ENCODE peak calls at places on chromosomes 2 and 18, in eight cellular contexts. One of them, this sample, is unnamed.

GRCh38 chr2:219060821-219061791 is at the start of gene IHH:
- DNase-seq in spleen: no peak
- DNase-seq in NCI-H2029: no peak
- DNase-seq in NCI-H1694 treated with DMSO at 0.1 percent for 48 hours: no peak
- DNase-seq in D341Med: peak; percentile 69
- DNase-seq in GM12865: no peak
- DNase-seq in activated naive CD4-positive, alpha-beta T cell: no peak
- DNase-seq in A549: peak; percentile 13
- DNase-seq in this sample: no peak

GRCh38 chr18:41965856-41966255 is 10.8 kb downstream of the PIK3C3 start:
- DNase-seq in spleen: no peak
- DNase-seq in NCI-H2029: no peak
- DNase-seq in NCI-H1694 treated with DMSO at 0.1 percent for 48 hours: no peak
- DNase-seq in D341Med: no peak
- DNase-seq in GM12865: no peak
- DNase-seq in activated naive CD4-positive, alpha-beta T cell: no peak
- DNase-seq in A549: no peak
- DNase-seq in this sample: no peak

GRCh38 chr2:231920366-231920765 is 5.8 kb downstream of the NPPC start:
- DNase-seq in spleen: peak; percentile 56
- DNase-seq in NCI-H2029: no peak
- DNase-seq in NCI-H1694 treated with DMSO at 0.1 percent for 48 hours: no peak
- DNase-seq in D341Med: no peak
- DNase-seq in GM12865: no peak
- DNase-seq in activated naive CD4-positive, alpha-beta T cell: no peak
- DNase-seq in A549: no peak
- DNase-seq in this sample: no peak

GRCh38 chr2:231717281-231718180 is 9.2 kb downstream of the PTMA start:
- DNase-seq in spleen: no peak
- DNase-seq in NCI-H2029: no peak
- DNase-seq in NCI-H1694 treated with DMSO at 0.1 percent for 48 hours: no peak
- DNase-seq in D341Med: peak; percentile 58
- DNase-seq in GM12865: peak; percentile 90
- DNase-seq in activated naive CD4-positive, alpha-beta T cell: no peak
- DNase-seq in A549: peak; percentile 75
- DNase-seq in this sample: no peak

GRCh38 chr2:205721057-205721767 is 38.9 kb downstream of the NRP2 start:
- DNase-seq in spleen: no peak
- DNase-seq in NCI-H2029: no peak
- DNase-seq in NCI-H1694 treated with DMSO at 0.1 percent for 48 hours: peak; percentile 6
- DNase-seq in D341Med: peak; percentile 81
- DNase-seq in GM12865: peak; percentile 30
- DNase-seq in activated naive CD4-positive, alpha-beta T cell: no peak
- DNase-seq in A549: no peak
- DNase-seq in this sample: no peak

GRCh38 chr2:46717733-46718121 is 197.9 kb downstream of the MCFD2 start:
- DNase-seq in spleen: no peak
- DNase-seq in NCI-H2029: no peak
- DNase-seq in NCI-H1694 treated with DMSO at 0.1 percent for 48 hours: no peak
- DNase-seq in D341Med: no peak
- DNase-seq in GM12865: no peak
- DNase-seq in activated naive CD4-positive, alpha-beta T cell: no peak
- DNase-seq in A549: no peak
- DNase-seq in this sample: no peak

GRCh38 chr2:60883896-60884295 is 2.5 kb downstream of the REL start:
- DNase-seq in spleen: no peak
- DNase-seq in NCI-H2029: no peak
- DNase-seq in NCI-H1694 treated with DMSO at 0.1 percent for 48 hours: peak; percentile 18
- DNase-seq in D341Med: no peak
- DNase-seq in GM12865: no peak
- DNase-seq in activated naive CD4-positive, alpha-beta T cell: no peak
- DNase-seq in A549: no peak
- DNase-seq in this sample: no peak

GRCh38 chr2:134333646-134334189 is 79.8 kb downstream of the MGAT5 start:
- DNase-seq in spleen: no peak
- DNase-seq in NCI-H2029: no peak
- DNase-seq in NCI-H1694 treated with DMSO at 0.1 percent for 48 hours: no peak
- DNase-seq in D341Med: no peak
- DNase-seq in GM12865: no peak
- DNase-seq in activated naive CD4-positive, alpha-beta T cell: no peak
- DNase-seq in A549: no peak
- DNase-seq in this sample: no peak

GRCh38 chr2:214069254-214069653 is 341.6 kb upstream of the VWC2L start:
- DNase-seq in spleen: no peak
- DNase-seq in NCI-H2029: no peak
- DNase-seq in NCI-H1694 treated with DMSO at 0.1 percent for 48 hours: no peak
- DNase-seq in D341Med: no peak
- DNase-seq in GM12865: peak; percentile 10
- DNase-seq in activated naive CD4-positive, alpha-beta T cell: no peak
- DNase-seq in A549: peak; percentile 83
- DNase-seq in this sample: peak; percentile 36

GRCh38 chr2:79966882-79967281 is 337.7 kb downstream of the LRRTM1 start:
- DNase-seq in spleen: no peak
- DNase-seq in NCI-H2029: no peak
- DNase-seq in NCI-H1694 treated with DMSO at 0.1 percent for 48 hours: no peak
- DNase-seq in D341Med: no peak
- DNase-seq in GM12865: no peak
- DNase-seq in activated naive CD4-positive, alpha-beta T cell: no peak
- DNase-seq in A549: no peak
- DNase-seq in this sample: no peak

GRCh38 chr2:118202707-118203303 is 114.5 kb downstream of the INSIG2 start:
- DNase-seq in spleen: no peak
- DNase-seq in NCI-H2029: peak; percentile 20
- DNase-seq in NCI-H1694 treated with DMSO at 0.1 percent for 48 hours: peak; percentile 58
- DNase-seq in D341Med: peak; percentile 75
- DNase-seq in GM12865: peak; percentile 60
- DNase-seq in activated naive CD4-positive, alpha-beta T cell: no peak
- DNase-seq in A549: peak; percentile 54
- DNase-seq in this sample: no peak

GRCh38 chr18:40608220-40608619 is 1346.8 kb upstream of the PIK3C3 start:
- DNase-seq in spleen: no peak
- DNase-seq in NCI-H2029: no peak
- DNase-seq in NCI-H1694 treated with DMSO at 0.1 percent for 48 hours: no peak
- DNase-seq in D341Med: no peak
- DNase-seq in GM12865: no peak
- DNase-seq in activated naive CD4-positive, alpha-beta T cell: no peak
- DNase-seq in A549: no peak
- DNase-seq in this sample: no peak

GRCh38 chr2:120550893-120551446 is 184.7 kb upstream of the GLI2 start:
- DNase-seq in spleen: no peak
- DNase-seq in NCI-H2029: no peak
- DNase-seq in NCI-H1694 treated with DMSO at 0.1 percent for 48 hours: no peak
- DNase-seq in D341Med: no peak
- DNase-seq in GM12865: no peak
- DNase-seq in activated naive CD4-positive, alpha-beta T cell: no peak
- DNase-seq in A549: no peak
- DNase-seq in this sample: no peak

GRCh38 chr2:188478724-188479123 is 187.1 kb downstream of the GULP1 start:
- DNase-seq in spleen: no peak
- DNase-seq in NCI-H2029: peak; percentile 29
- DNase-seq in NCI-H1694 treated with DMSO at 0.1 percent for 48 hours: no peak
- DNase-seq in D341Med: no peak
- DNase-seq in GM12865: peak; percentile 36
- DNase-seq in activated naive CD4-positive, alpha-beta T cell: no peak
- DNase-seq in A549: no peak
- DNase-seq in this sample: peak; percentile 0

GRCh38 chr18:73409242-73409641 is 541.5 kb upstream of the NETO1 start:
- DNase-seq in spleen: no peak
- DNase-seq in NCI-H2029: no peak
- DNase-seq in NCI-H1694 treated with DMSO at 0.1 percent for 48 hours: no peak
- DNase-seq in D341Med: no peak
- DNase-seq in GM12865: no peak
- DNase-seq in activated naive CD4-positive, alpha-beta T cell: no peak
- DNase-seq in A549: no peak
- DNase-seq in this sample: no peak

GRCh38 chr2:178700922-178701342 is 106.3 kb downstream of the TTN start:
- DNase-seq in spleen: no peak
- DNase-seq in NCI-H2029: no peak
- DNase-seq in NCI-H1694 treated with DMSO at 0.1 percent for 48 hours: peak; percentile 19
- DNase-seq in D341Med: peak; percentile 37
- DNase-seq in GM12865: peak; percentile 38
- DNase-seq in activated naive CD4-positive, alpha-beta T cell: no peak
- DNase-seq in A549: peak; percentile 48
- DNase-seq in this sample: no peak

GRCh38 chr2:144513388-144514100 is 6.4 kb downstream of the ZEB2 start:
- DNase-seq in spleen: peak; percentile 77
- DNase-seq in NCI-H2029: no peak
- DNase-seq in NCI-H1694 treated with DMSO at 0.1 percent for 48 hours: no peak
- DNase-seq in D341Med: no peak
- DNase-seq in GM12865: no peak
- DNase-seq in activated naive CD4-positive, alpha-beta T cell: no peak
- DNase-seq in A549: no peak
- DNase-seq in this sample: no peak

GRCh38 chr2:226965376-226965775 is 129.5 kb downstream of the RHBDD1 start:
- DNase-seq in spleen: no peak
- DNase-seq in NCI-H2029: no peak
- DNase-seq in NCI-H1694 treated with DMSO at 0.1 percent for 48 hours: no peak
- DNase-seq in D341Med: no peak
- DNase-seq in GM12865: no peak
- DNase-seq in activated naive CD4-positive, alpha-beta T cell: no peak
- DNase-seq in A549: no peak
- DNase-seq in this sample: no peak

GRCh38 chr2:10457846-10458563 is 9.9 kb upstream of the ODC1 start:
- DNase-seq in spleen: peak; percentile 13
- DNase-seq in NCI-H2029: no peak
- DNase-seq in NCI-H1694 treated with DMSO at 0.1 percent for 48 hours: peak; percentile 18
- DNase-seq in D341Med: no peak
- DNase-seq in GM12865: no peak
- DNase-seq in activated naive CD4-positive, alpha-beta T cell: no peak
- DNase-seq in A549: no peak
- DNase-seq in this sample: no peak

GRCh38 chr2:23312996-23313606 is 71.9 kb upstream of the KLHL29 start:
- DNase-seq in spleen: no peak
- DNase-seq in NCI-H2029: no peak
- DNase-seq in NCI-H1694 treated with DMSO at 0.1 percent for 48 hours: no peak
- DNase-seq in D341Med: peak; percentile 70
- DNase-seq in GM12865: peak; percentile 66
- DNase-seq in activated naive CD4-positive, alpha-beta T cell: no peak
- DNase-seq in A549: peak; percentile 28
- DNase-seq in this sample: no peak

GRCh38 chr18:5993938-5994337 is 98.6 kb upstream of the TMEM200C start:
- DNase-seq in spleen: no peak
- DNase-seq in NCI-H2029: no peak
- DNase-seq in NCI-H1694 treated with DMSO at 0.1 percent for 48 hours: no peak
- DNase-seq in D341Med: no peak
- DNase-seq in GM12865: no peak
- DNase-seq in activated naive CD4-positive, alpha-beta T cell: no peak
- DNase-seq in A549: no peak
- DNase-seq in this sample: no peak

GRCh38 chr2:231189571-231190495 is 8.6 kb upstream of the ARMC9 start:
- DNase-seq in spleen: no peak
- DNase-seq in NCI-H2029: no peak
- DNase-seq in NCI-H1694 treated with DMSO at 0.1 percent for 48 hours: no peak
- DNase-seq in D341Med: no peak
- DNase-seq in GM12865: no peak
- DNase-seq in activated naive CD4-positive, alpha-beta T cell: no peak
- DNase-seq in A549: no peak
- DNase-seq in this sample: no peak

GRCh38 chr2:140257692-140258300 is 1477.6 kb upstream of the NXPH2 start:
- DNase-seq in spleen: no peak
- DNase-seq in NCI-H2029: no peak
- DNase-seq in NCI-H1694 treated with DMSO at 0.1 percent for 48 hours: no peak
- DNase-seq in D341Med: no peak
- DNase-seq in GM12865: no peak
- DNase-seq in activated naive CD4-positive, alpha-beta T cell: no peak
- DNase-seq in A549: no peak
- DNase-seq in this sample: no peak

GRCh38 chr2:178188466-178188865 is 5.8 kb upstream of the OSBPL6 start:
- DNase-seq in spleen: no peak
- DNase-seq in NCI-H2029: no peak
- DNase-seq in NCI-H1694 treated with DMSO at 0.1 percent for 48 hours: no peak
- DNase-seq in D341Med: no peak
- DNase-seq in GM12865: no peak
- DNase-seq in activated naive CD4-positive, alpha-beta T cell: no peak
- DNase-seq in A549: peak; percentile 6
- DNase-seq in this sample: no peak

GRCh38 chr18:51666717-51667320 is 469.3 kb upstream of the MEX3C start:
- DNase-seq in spleen: no peak
- DNase-seq in NCI-H2029: peak; percentile 2
- DNase-seq in NCI-H1694 treated with DMSO at 0.1 percent for 48 hours: peak; percentile 62
- DNase-seq in D341Med: peak; percentile 62
- DNase-seq in GM12865: no peak
- DNase-seq in activated naive CD4-positive, alpha-beta T cell: no peak
- DNase-seq in A549: peak; percentile 4
- DNase-seq in this sample: peak; percentile 40

GRCh38 chr2:219362524-219363164 is 25.1 kb downstream of the DNPEP start:
- DNase-seq in spleen: no peak
- DNase-seq in NCI-H2029: peak; percentile 61
- DNase-seq in NCI-H1694 treated with DMSO at 0.1 percent for 48 hours: peak; percentile 87
- DNase-seq in D341Med: peak; percentile 5
- DNase-seq in GM12865: peak; percentile 76
- DNase-seq in activated naive CD4-positive, alpha-beta T cell: no peak
- DNase-seq in A549: peak; percentile 60
- DNase-seq in this sample: no peak

GRCh38 chr18:23740105-23740830 is 51.0 kb downstream of the LAMA3 start:
- DNase-seq in spleen: no peak
- DNase-seq in NCI-H2029: no peak
- DNase-seq in NCI-H1694 treated with DMSO at 0.1 percent for 48 hours: peak; percentile 18
- DNase-seq in D341Med: no peak
- DNase-seq in GM12865: no peak
- DNase-seq in activated naive CD4-positive, alpha-beta T cell: no peak
- DNase-seq in A549: peak; percentile 25
- DNase-seq in this sample: no peak

GRCh38 chr2:84938194-84938879 is 32.6 kb upstream of the KCMF1 start:
- DNase-seq in spleen: peak; percentile 54
- DNase-seq in NCI-H2029: no peak
- DNase-seq in NCI-H1694 treated with DMSO at 0.1 percent for 48 hours: no peak
- DNase-seq in D341Med: no peak
- DNase-seq in GM12865: peak; percentile 87
- DNase-seq in activated naive CD4-positive, alpha-beta T cell: no peak
- DNase-seq in A549: peak; percentile 79
- DNase-seq in this sample: no peak

GRCh38 chr18:59870623-59871130 is 29.1 kb upstream of the PMAIP1 start:
- DNase-seq in spleen: no peak
- DNase-seq in NCI-H2029: no peak
- DNase-seq in NCI-H1694 treated with DMSO at 0.1 percent for 48 hours: no peak
- DNase-seq in D341Med: no peak
- DNase-seq in GM12865: no peak
- DNase-seq in activated naive CD4-positive, alpha-beta T cell: no peak
- DNase-seq in A549: no peak
- DNase-seq in this sample: no peak

GRCh38 chr2:164485541-164485940 is 135.7 kb downstream of the GRB14 start:
- DNase-seq in spleen: no peak
- DNase-seq in NCI-H2029: no peak
- DNase-seq in NCI-H1694 treated with DMSO at 0.1 percent for 48 hours: no peak
- DNase-seq in D341Med: no peak
- DNase-seq in GM12865: no peak
- DNase-seq in activated naive CD4-positive, alpha-beta T cell: no peak
- DNase-seq in A549: no peak
- DNase-seq in this sample: no peak

GRCh38 chr2:118604831-118605230 is 242.6 kb downstream of the EN1 start:
- DNase-seq in spleen: no peak
- DNase-seq in NCI-H2029: no peak
- DNase-seq in NCI-H1694 treated with DMSO at 0.1 percent for 48 hours: no peak
- DNase-seq in D341Med: no peak
- DNase-seq in GM12865: no peak
- DNase-seq in activated naive CD4-positive, alpha-beta T cell: no peak
- DNase-seq in A549: no peak
- DNase-seq in this sample: no peak

GRCh38 chr2:8669157-8669852 is 12.6 kb upstream of the ID2 start:
- DNase-seq in spleen: no peak
- DNase-seq in NCI-H2029: no peak
- DNase-seq in NCI-H1694 treated with DMSO at 0.1 percent for 48 hours: no peak
- DNase-seq in D341Med: no peak
- DNase-seq in GM12865: no peak
- DNase-seq in activated naive CD4-positive, alpha-beta T cell: no peak
- DNase-seq in A549: no peak
- DNase-seq in this sample: no peak

GRCh38 chr2:237184192-237184922 is 98.7 kb downstream of the COPS8 start:
- DNase-seq in spleen: no peak
- DNase-seq in NCI-H2029: no peak
- DNase-seq in NCI-H1694 treated with DMSO at 0.1 percent for 48 hours: no peak
- DNase-seq in D341Med: no peak
- DNase-seq in GM12865: no peak
- DNase-seq in activated naive CD4-positive, alpha-beta T cell: no peak
- DNase-seq in A549: peak; percentile 87
- DNase-seq in this sample: no peak

GRCh38 chr2:9565436-9566153 is 10.0 kb upstream of the ADAM17 start:
- DNase-seq in spleen: no peak
- DNase-seq in NCI-H2029: no peak
- DNase-seq in NCI-H1694 treated with DMSO at 0.1 percent for 48 hours: no peak
- DNase-seq in D341Med: no peak
- DNase-seq in GM12865: peak; percentile 22
- DNase-seq in activated naive CD4-positive, alpha-beta T cell: no peak
- DNase-seq in A549: peak; percentile 85
- DNase-seq in this sample: no peak